ENCODE peak calls at places on chromosomes 6 and 20, in five cellular contexts. One of them, this sample, is unnamed.

GRCh38 chr20:4560667-4561066 is 161.0 kb upstream of the PRND start:
- DNase-seq in transverse colon: no peak
- DNase-seq in stomach: no peak
- DNase-seq in upper lobe of left lung: no peak
- DNase-seq in tibial nerve: no peak
- DNase-seq in this sample: no peak

GRCh38 chr20:63183422-63184146 is 32.3 kb downstream of the YTHDF1 start:
- DNase-seq in upper lobe of left lung: peak
- DNase-seq in transverse colon: peak
- DNase-seq in stomach: peak
- DNase-seq in tibial nerve: no peak
- DNase-seq in this sample: no peak

GRCh38 chr6:148971027-148971927 is 224.4 kb downstream of the UST start:
- DNase-seq in stomach: no peak
- DNase-seq in transverse colon: no peak
- DNase-seq in tibial nerve: no peak
- DNase-seq in upper lobe of left lung: no peak
- DNase-seq in this sample: no peak

GRCh38 chr20:57698191-57698866 is 11.5 kb downstream of the PMEPA1 start:
- DNase-seq in tibial nerve: no peak
- DNase-seq in upper lobe of left lung: peak
- DNase-seq in transverse colon: peak
- DNase-seq in stomach: peak
- DNase-seq in this sample: no peak

GRCh38 chr6:170037541-170038250 is 253.2 kb downstream of the DLL1 start:
- DNase-seq in transverse colon: peak
- DNase-seq in tibial nerve: no peak
- DNase-seq in stomach: peak
- DNase-seq in upper lobe of left lung: peak
- DNase-seq in this sample: peak

GRCh38 chr20:11443382-11444119 is 474.1 kb upstream of the BTBD3 start:
- DNase-seq in tibial nerve: no peak
- DNase-seq in stomach: no peak
- DNase-seq in upper lobe of left lung: no peak
- DNase-seq in transverse colon: no peak
- DNase-seq in this sample: no peak

GRCh38 chr20:63124782-63125580 is 91.0 kb downstream of the YTHDF1 start:
- DNase-seq in tibial nerve: no peak
- DNase-seq in transverse colon: no peak
- DNase-seq in stomach: no peak
- DNase-seq in upper lobe of left lung: no peak
- DNase-seq in this sample: no peak

GRCh38 chr20:43492101-43492500 is 15.4 kb upstream of the L3MBTL1 start:
- DNase-seq in stomach: no peak
- DNase-seq in transverse colon: no peak
- DNase-seq in tibial nerve: no peak
- DNase-seq in upper lobe of left lung: no peak
- DNase-seq in this sample: no peak

GRCh38 chr6:82073484-82073883 is 174.1 kb downstream of the IBTK start:
- DNase-seq in transverse colon: no peak
- DNase-seq in upper lobe of left lung: no peak
- DNase-seq in tibial nerve: no peak
- DNase-seq in stomach: no peak
- DNase-seq in this sample: no peak

GRCh38 chr6:87116922-87117321 is 22.0 kb upstream of the CGA start:
- DNase-seq in transverse colon: no peak
- DNase-seq in tibial nerve: no peak
- DNase-seq in upper lobe of left lung: no peak
- DNase-seq in stomach: no peak
- DNase-seq in this sample: no peak

GRCh38 chr6:115058414-115059211 is 715.8 kb upstream of the HS3ST5 start:
- DNase-seq in tibial nerve: no peak
- DNase-seq in upper lobe of left lung: no peak
- DNase-seq in stomach: no peak
- DNase-seq in transverse colon: no peak
- DNase-seq in this sample: no peak

GRCh38 chr20:59805266-59805665 is 128.2 kb downstream of the SYCP2 start:
- DNase-seq in upper lobe of left lung: no peak
- DNase-seq in stomach: peak
- DNase-seq in transverse colon: no peak
- DNase-seq in tibial nerve: no peak
- DNase-seq in this sample: no peak

GRCh38 chr6:27795697-27796494 is 116.3 kb downstream of the OR2B2 start:
- DNase-seq in transverse colon: no peak
- DNase-seq in tibial nerve: no peak
- DNase-seq in stomach: no peak
- DNase-seq in upper lobe of left lung: no peak
- DNase-seq in this sample: no peak

GRCh38 chr20:24802286-24802820 is 146.7 kb upstream of the CST7 start:
- DNase-seq in upper lobe of left lung: no peak
- DNase-seq in tibial nerve: no peak
- DNase-seq in transverse colon: no peak
- DNase-seq in stomach: no peak
- DNase-seq in this sample: no peak

GRCh38 chr20:31693402-31693801 is 29.3 kb downstream of the BCL2L1 start:
- DNase-seq in tibial nerve: no peak
- DNase-seq in stomach: no peak
- DNase-seq in upper lobe of left lung: no peak
- DNase-seq in transverse colon: no peak
- DNase-seq in this sample: no peak

GRCh38 chr20:31695849-31696804 is 26.5 kb downstream of the BCL2L1 start:
- DNase-seq in tibial nerve: no peak
- DNase-seq in transverse colon: peak
- DNase-seq in upper lobe of left lung: no peak
- DNase-seq in stomach: no peak
- DNase-seq in this sample: no peak

GRCh38 chr20:31691646-31692275 is 30.9 kb downstream of the BCL2L1 start:
- DNase-seq in transverse colon: no peak
- DNase-seq in upper lobe of left lung: no peak
- DNase-seq in tibial nerve: no peak
- DNase-seq in stomach: no peak
- DNase-seq in this sample: no peak

GRCh38 chr20:31694842-31695593 is 27.6 kb downstream of the BCL2L1 start:
- DNase-seq in transverse colon: no peak
- DNase-seq in upper lobe of left lung: no peak
- DNase-seq in stomach: no peak
- DNase-seq in tibial nerve: no peak
- DNase-seq in this sample: no peak

GRCh38 chr20:31693987-31694661 is 28.5 kb downstream of the BCL2L1 start:
- DNase-seq in upper lobe of left lung: peak
- DNase-seq in transverse colon: no peak
- DNase-seq in stomach: no peak
- DNase-seq in tibial nerve: no peak
- DNase-seq in this sample: no peak
- TF ChIP-seq EP300 in upper lobe of left lung: no peak
- TF ChIP-seq EP300 in transverse colon: no peak
- TF ChIP-seq EP300 in stomach: no peak
- TF ChIP-seq EP300 in tibial nerve: no peak
- TF ChIP-seq EP300 in this sample: no peak

GRCh38 chr20:35773154-35773751 is 1.4 kb downstream of the PHF20 start:
- DNase-seq in stomach: peak
- DNase-seq in transverse colon: peak
- DNase-seq in tibial nerve: no peak
- DNase-seq in upper lobe of left lung: no peak
- DNase-seq in this sample: no peak
- TF ChIP-seq POLR2A in stomach: no peak
- TF ChIP-seq POLR2A in transverse colon: peak
- TF ChIP-seq POLR2A in tibial nerve: peak
- TF ChIP-seq POLR2A in upper lobe of left lung: no peak
- TF ChIP-seq POLR2A in this sample: no peak

DNA sequence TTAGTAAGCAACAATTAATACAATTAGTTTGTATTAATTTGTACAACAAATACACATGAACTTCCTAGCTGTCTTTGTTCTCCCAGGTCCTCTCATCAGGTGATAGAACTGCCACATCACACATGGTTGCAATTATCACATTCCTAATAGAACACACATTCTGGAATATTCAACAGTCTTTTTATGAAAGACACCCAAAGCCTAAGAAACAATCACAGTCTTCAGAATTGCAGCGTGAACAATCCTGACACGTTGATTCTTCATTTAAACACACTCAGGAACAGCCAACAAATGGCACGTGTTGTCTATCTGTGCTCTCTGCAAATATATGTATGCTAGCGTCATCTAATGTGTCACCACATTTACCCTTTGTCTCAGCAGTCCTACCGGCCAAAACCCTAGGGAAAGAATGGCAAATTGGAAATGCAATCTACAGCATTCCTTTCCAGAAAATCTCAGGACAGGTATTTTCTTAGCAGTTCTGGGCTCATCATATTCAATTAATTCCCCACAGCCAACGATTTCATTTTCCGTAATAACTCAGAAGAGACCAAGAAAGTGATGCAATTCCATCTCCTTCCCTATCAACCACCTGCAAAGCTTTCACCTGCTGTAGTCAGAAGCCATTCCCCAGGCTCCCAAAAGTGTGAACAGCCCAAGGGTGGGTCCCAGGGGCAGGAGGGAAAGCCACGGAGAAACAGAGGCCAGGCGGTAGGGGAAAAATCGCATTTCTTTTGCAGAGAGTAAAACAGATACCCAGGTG is 280.3 kb upstream of the JARID2 start:
- DNase-seq in tibial nerve: no peak
- DNase-seq in upper lobe of left lung: no peak
- DNase-seq in stomach: no peak
- DNase-seq in transverse colon: no peak
- DNase-seq in this sample: no peak
- TF ChIP-seq EP300 in tibial nerve: no peak
- TF ChIP-seq EP300 in upper lobe of left lung: no peak
- TF ChIP-seq EP300 in stomach: no peak
- TF ChIP-seq EP300 in transverse colon: no peak
- TF ChIP-seq EP300 in this sample: no peak

GRCh38 chr20:41694796-41695195 is 76.6 kb upstream of the CHD6 start:
- DNase-seq in upper lobe of left lung: no peak
- DNase-seq in stomach: no peak
- DNase-seq in tibial nerve: no peak
- DNase-seq in transverse colon: no peak
- DNase-seq in this sample: no peak

GRCh38 chr20:41692479-41693135 is 74.4 kb upstream of the CHD6 start:
- DNase-seq in upper lobe of left lung: no peak
- DNase-seq in tibial nerve: peak
- DNase-seq in transverse colon: peak
- DNase-seq in stomach: peak
- DNase-seq in this sample: peak

GRCh38 chr20:41696428-41696827 is 78.3 kb upstream of the CHD6 start:
- DNase-seq in tibial nerve: no peak
- DNase-seq in stomach: no peak
- DNase-seq in upper lobe of left lung: no peak
- DNase-seq in transverse colon: no peak
- DNase-seq in this sample: no peak

GRCh38 chr20:41690702-41691101 is 72.5 kb upstream of the CHD6 start:
- DNase-seq in stomach: no peak
- DNase-seq in tibial nerve: no peak
- DNase-seq in upper lobe of left lung: no peak
- DNase-seq in transverse colon: no peak
- DNase-seq in this sample: no peak

GRCh38 chr20:41693136-41693979 is 75.2 kb upstream of the CHD6 start:
- DNase-seq in transverse colon: peak
- DNase-seq in stomach: peak
- DNase-seq in upper lobe of left lung: peak
- DNase-seq in tibial nerve: peak
- DNase-seq in this sample: peak
- TF ChIP-seq POLR2A in transverse colon: peak
- TF ChIP-seq POLR2A in stomach: peak
- TF ChIP-seq POLR2A in upper lobe of left lung: peak
- TF ChIP-seq POLR2A in tibial nerve: peak
- TF ChIP-seq POLR2A in this sample: peak